ENCODE peak calls at places on chromosomes 6 and 20, in ten cellular contexts. D is activated CD4-positive, alpha-beta T cell treated with anti-CD3 and anti-CD28 coated beads, Interleukin-2, amount 50 U/mL, for 1 hour; Z is T-helper 17 cell; N is AG09319; T is activated B cell treated with CpG ODN at 0.5 μM for 24 hours; U is astrocyte of the spinal cord; K is stimulated activated CD4-positive, alpha-beta T cell treated with anti-CD3 and anti-CD28 coated beads, Interleukin-1b, Interleukin-23, amount 100 ng/mL, for 48 hours; C is H7; L is activated CD8-positive, alpha-beta memory T cell treated with anti-CD3 and anti-CD28 coated beads, Interleukin-2, amount 50 U/mL, for 48 hours; W is substantia nigra. S is an unnamed sample.

GRCh38 chr6:137095651-137096238 is 51.0 kb upstream of the IL20RA start:
- DNase-seq in D (no peak), Z (no peak), N (no peak), T (no peak), U (no peak), K (no peak), C (no peak), L (no peak), W (no peak), S (no peak)

GRCh38 chr6:73739097-73739496 is 43.1 kb downstream of the CD109 start:
- DNase-seq in D (no peak), Z (no peak), N (peak; percentile 38), T (no peak), U (peak; percentile 80), K (no peak), C (peak; percentile 42), L (no peak), W (no peak), S (no peak)

GRCh38 chr6:48826884-48827701 is 636.0 kb downstream of the MMUT start:
- DNase-seq in D (no peak), Z (no peak), N (peak; percentile 55), T (no peak), U (peak; percentile 92), K (no peak), C (no peak), L (no peak), W (no peak), S (no peak)

GRCh38 chr20:24746351-24746685 is 202.8 kb upstream of the CST7 start:
- DNase-seq in D (no peak), Z (no peak), N (no peak), T (no peak), U (no peak), K (no peak), C (peak; percentile 48), L (peak; percentile 23), W (no peak), S (no peak)

GRCh38 chr6:153944197-153944596 is 94.8 kb upstream of the OPRM1 start:
- DNase-seq in D (no peak), Z (no peak), N (no peak), T (no peak), U (no peak), K (no peak), C (no peak), L (no peak), W (no peak), S (no peak)

GRCh38 chr6:2047855-2048254 is 197.6 kb downstream of the GMDS start:
- DNase-seq in D (no peak), Z (no peak), N (no peak), T (no peak), U (no peak), K (no peak), C (no peak), L (no peak), W (no peak), S (no peak)

GRCh38 chr6:13810688-13811446 is 3.5 kb downstream of the MCUR1 start:
- DNase-seq in D (no peak), Z (no peak), N (no peak), T (no peak), U (no peak), K (no peak), C (no peak), L (no peak), W (no peak), S (no peak)

GRCh38 chr6:2848851-2849250 is 7.2 kb upstream of the SERPINB1 start:
- DNase-seq in D (peak; percentile 66), Z (peak; percentile 47), N (no peak), T (no peak), U (no peak), K (peak; percentile 81), C (no peak), L (no peak), W (no peak), S (no peak)

GRCh38 chr20:42043921-42044320 is 425.7 kb upstream of the CHD6 start:
- DNase-seq in D (no peak), Z (no peak), N (no peak), T (no peak), U (no peak), K (no peak), C (no peak), L (no peak), W (no peak), S (no peak)

GRCh38 chr6:135905604-135906300 is 54.3 kb downstream of the PDE7B start:
- DNase-seq in D (no peak), Z (no peak), N (no peak), T (no peak), U (peak; percentile 37), K (no peak), C (no peak), L (no peak), W (peak; percentile 59), S (peak; percentile 42)

GRCh38 chr6:84330325-84330724 is 102.9 kb upstream of the CEP162 start:
- DNase-seq in D (no peak), Z (no peak), N (no peak), T (no peak), U (no peak), K (no peak), C (no peak), L (no peak), W (no peak), S (no peak)

GRCh38 chr6:3139090-3139903 is 18.0 kb downstream of the TUBB2A start:
- DNase-seq in D (no peak), Z (no peak), N (no peak), T (no peak), U (peak; percentile 73), K (no peak), C (no peak), L (no peak), W (peak; percentile 34), S (no peak)

GRCh38 chr20:47951521-47951951 is 166.3 kb upstream of the SULF2 start:
- DNase-seq in D (no peak), Z (no peak), N (no peak), T (no peak), U (no peak), K (no peak), C (no peak), L (no peak), W (no peak), S (no peak)

GRCh38 chr6:148451690-148452089 is 109.1 kb downstream of the SASH1 start:
- DNase-seq in D (no peak), Z (peak; percentile 28), N (no peak), T (no peak), U (no peak), K (peak; percentile 11), C (no peak), L (peak; percentile 52), W (no peak), S (no peak)

GRCh38 chr20:37344506-37345338 is 1.2 kb upstream of the SRC start:
- DNase-seq in D (no peak), Z (no peak), N (no peak), T (no peak), U (no peak), K (no peak), C (peak; percentile 55), L (no peak), W (no peak), S (no peak)